ENCODE peak calls at places on chromosome 19, in seven cellular contexts. One of them, this sample, is unnamed.

GRCh38 chr19:37955986-37956385 is 49.0 kb downstream of the SIPA1L3 start:
- DNase-seq in progenitor cell of endocrine pancreas: no peak
- DNase-seq in lower lobe of right lung: no peak
- DNase-seq in cardiac muscle cell: no peak
- DNase-seq in neural crest cell: no peak
- DNase-seq in T-helper 2 cell: no peak
- DNase-seq in fibroblast of lung: no peak
- DNase-seq in this sample: no peak

GRCh38 chr19:749811-750210 is 1.1 kb upstream of the MISP start:
- DNase-seq in progenitor cell of endocrine pancreas: no peak
- DNase-seq in lower lobe of right lung: no peak
- DNase-seq in cardiac muscle cell: no peak
- DNase-seq in neural crest cell: no peak
- DNase-seq in T-helper 2 cell: no peak
- DNase-seq in fibroblast of lung: no peak
- DNase-seq in this sample: no peak

GRCh38 chr19:11659612-11660011 is 62.3 kb downstream of the ZNF627 start:
- DNase-seq in progenitor cell of endocrine pancreas: no peak
- DNase-seq in lower lobe of right lung: no peak
- DNase-seq in cardiac muscle cell: no peak
- DNase-seq in neural crest cell: no peak
- DNase-seq in T-helper 2 cell: no peak
- DNase-seq in fibroblast of lung: no peak
- DNase-seq in this sample: no peak

GRCh38 chr19:54439174-54439851 is 9.7 kb upstream of the LENG8 start:
- DNase-seq in progenitor cell of endocrine pancreas: no peak
- DNase-seq in lower lobe of right lung: no peak
- DNase-seq in cardiac muscle cell: peak; percentile 70
- DNase-seq in neural crest cell: peak; percentile 59
- DNase-seq in T-helper 2 cell: no peak
- DNase-seq in fibroblast of lung: peak; percentile 34
- DNase-seq in this sample: no peak

GRCh38 chr19:54552913-54553310 is 20.7 kb upstream of the LILRA2 start:
- DNase-seq in progenitor cell of endocrine pancreas: no peak
- DNase-seq in lower lobe of right lung: no peak
- DNase-seq in cardiac muscle cell: no peak
- DNase-seq in neural crest cell: no peak
- DNase-seq in T-helper 2 cell: no peak
- DNase-seq in fibroblast of lung: no peak
- DNase-seq in this sample: no peak

GRCh38 chr19:3725121-3725520 is 16.9 kb downstream of the TJP3 start:
- DNase-seq in progenitor cell of endocrine pancreas: no peak
- DNase-seq in lower lobe of right lung: no peak
- DNase-seq in cardiac muscle cell: no peak
- DNase-seq in neural crest cell: no peak
- DNase-seq in T-helper 2 cell: no peak
- DNase-seq in fibroblast of lung: no peak
- DNase-seq in this sample: no peak

GRCh38 chr19:50311723-50312635 is 17.2 kb downstream of the KCNC3 start:
- DNase-seq in progenitor cell of endocrine pancreas: peak; percentile 78
- DNase-seq in lower lobe of right lung: no peak
- DNase-seq in cardiac muscle cell: peak; percentile 84
- DNase-seq in neural crest cell: peak; percentile 52
- DNase-seq in T-helper 2 cell: no peak
- DNase-seq in fibroblast of lung: no peak
- DNase-seq in this sample: no peak

GRCh38 chr19:36120092-36120983 is 5.1 kb downstream of the TBCB start:
- DNase-seq in progenitor cell of endocrine pancreas: no peak
- DNase-seq in lower lobe of right lung: no peak
- DNase-seq in cardiac muscle cell: no peak
- DNase-seq in neural crest cell: no peak
- DNase-seq in T-helper 2 cell: no peak
- DNase-seq in fibroblast of lung: no peak
- DNase-seq in this sample: no peak

GRCh38 chr19:49847731-49848696 is 2.9 kb upstream of the PTOV1 start:
- DNase-seq in progenitor cell of endocrine pancreas: no peak
- DNase-seq in lower lobe of right lung: no peak
- DNase-seq in cardiac muscle cell: no peak
- DNase-seq in neural crest cell: no peak
- DNase-seq in T-helper 2 cell: no peak
- DNase-seq in fibroblast of lung: peak; percentile 93
- DNase-seq in this sample: no peak

GRCh38 chr19:18422530-18423191 is 3.5 kb downstream of the SSBP4 start:
- DNase-seq in progenitor cell of endocrine pancreas: peak; percentile 8
- DNase-seq in lower lobe of right lung: peak; percentile 39
- DNase-seq in cardiac muscle cell: no peak
- DNase-seq in neural crest cell: no peak
- DNase-seq in T-helper 2 cell: no peak
- DNase-seq in fibroblast of lung: no peak
- DNase-seq in this sample: no peak

GRCh38 chr19:3565177-3565576 is 7.6 kb upstream of the HMG20B start:
- DNase-seq in progenitor cell of endocrine pancreas: no peak
- DNase-seq in lower lobe of right lung: no peak
- DNase-seq in cardiac muscle cell: no peak
- DNase-seq in neural crest cell: no peak
- DNase-seq in T-helper 2 cell: no peak
- DNase-seq in fibroblast of lung: peak; percentile 88
- DNase-seq in this sample: no peak

GRCh38 chr19:46610413-46610775 is 9.3 kb downstream of the CALM3 start:
- DNase-seq in progenitor cell of endocrine pancreas: no peak
- DNase-seq in lower lobe of right lung: no peak
- DNase-seq in cardiac muscle cell: no peak
- DNase-seq in neural crest cell: no peak
- DNase-seq in T-helper 2 cell: no peak
- DNase-seq in fibroblast of lung: no peak
- DNase-seq in this sample: no peak

GRCh38 chr19:17706750-17707181 is 12.5 kb upstream of the MAP1S start:
- DNase-seq in progenitor cell of endocrine pancreas: no peak
- DNase-seq in lower lobe of right lung: no peak
- DNase-seq in cardiac muscle cell: peak; percentile 26
- DNase-seq in neural crest cell: peak; percentile 30
- DNase-seq in T-helper 2 cell: no peak
- DNase-seq in fibroblast of lung: peak; percentile 45
- DNase-seq in this sample: no peak

GRCh38 chr19:54411033-54411432 is 4.2 kb upstream of the TTYH1 start:
- DNase-seq in progenitor cell of endocrine pancreas: no peak
- DNase-seq in lower lobe of right lung: no peak
- DNase-seq in cardiac muscle cell: no peak
- DNase-seq in neural crest cell: no peak
- DNase-seq in T-helper 2 cell: no peak
- DNase-seq in fibroblast of lung: no peak
- DNase-seq in this sample: no peak

GRCh38 chr19:11264452-11265176 is 2.3 kb upstream of the DOCK6 start:
- DNase-seq in progenitor cell of endocrine pancreas: no peak
- DNase-seq in lower lobe of right lung: peak; percentile 89
- DNase-seq in cardiac muscle cell: no peak
- DNase-seq in neural crest cell: no peak
- DNase-seq in T-helper 2 cell: no peak
- DNase-seq in fibroblast of lung: no peak
- DNase-seq in this sample: no peak

GRCh38 chr19:29843180-29844051 is 31.6 kb downstream of the CCNE1 start:
- DNase-seq in progenitor cell of endocrine pancreas: no peak
- DNase-seq in lower lobe of right lung: peak; percentile 52
- DNase-seq in cardiac muscle cell: peak; percentile 63
- DNase-seq in neural crest cell: no peak
- DNase-seq in T-helper 2 cell: no peak
- DNase-seq in fibroblast of lung: no peak
- DNase-seq in this sample: no peak

GRCh38 chr19:49151339-49152217 is 3.6 kb downstream of the HRC start:
- DNase-seq in progenitor cell of endocrine pancreas: peak; percentile 62
- DNase-seq in lower lobe of right lung: peak; percentile 88
- DNase-seq in cardiac muscle cell: peak; percentile 79
- DNase-seq in neural crest cell: peak; percentile 48
- DNase-seq in T-helper 2 cell: no peak
- DNase-seq in fibroblast of lung: peak; percentile 30
- DNase-seq in this sample: peak; percentile 33

GRCh38 chr19:6092329-6093286 is 17.7 kb downstream of the RFX2 start:
- DNase-seq in progenitor cell of endocrine pancreas: peak; percentile 59
- DNase-seq in lower lobe of right lung: peak; percentile 93
- DNase-seq in cardiac muscle cell: peak; percentile 78
- DNase-seq in neural crest cell: peak; percentile 57
- DNase-seq in T-helper 2 cell: no peak
- DNase-seq in fibroblast of lung: peak; percentile 90
- DNase-seq in this sample: no peak

GRCh38 chr19:23932878-23933277 is 18.2 kb downstream of the ZNF726 start:
- DNase-seq in progenitor cell of endocrine pancreas: no peak
- DNase-seq in lower lobe of right lung: no peak
- DNase-seq in cardiac muscle cell: no peak
- DNase-seq in neural crest cell: no peak
- DNase-seq in T-helper 2 cell: no peak
- DNase-seq in fibroblast of lung: no peak
- DNase-seq in this sample: no peak

GRCh38 chr19:55146078-55146647 is 2.8 kb downstream of the TNNT1 start:
- DNase-seq in progenitor cell of endocrine pancreas: no peak
- DNase-seq in lower lobe of right lung: no peak
- DNase-seq in cardiac muscle cell: no peak
- DNase-seq in neural crest cell: no peak
- DNase-seq in T-helper 2 cell: no peak
- DNase-seq in fibroblast of lung: no peak
- DNase-seq in this sample: no peak

GRCh38 chr19:16470541-16470910 is 1.2 kb downstream of the EPS15L1 start:
- DNase-seq in progenitor cell of endocrine pancreas: no peak
- DNase-seq in lower lobe of right lung: no peak
- DNase-seq in cardiac muscle cell: no peak
- DNase-seq in neural crest cell: no peak
- DNase-seq in T-helper 2 cell: no peak
- DNase-seq in fibroblast of lung: peak; percentile 24
- DNase-seq in this sample: no peak

This sample was measured in effector memory CD8-positive, alpha-beta T cell.